ENCODE peak calls at places on chromosomes 7 and 10, in nine cellular contexts. One of them, this sample, is unnamed.

GRCh38 chr7:110480964-110481363 is 610.0 kb upstream of the LRRN3 start:
- DNase-seq in NCI-H524 treated with DMSO at 0.1 percent for 48 hours: no peak
- DNase-seq in pulmonary artery endothelial cell: no peak
- DNase-seq in ecto neural progenitor cell: no peak
- DNase-seq in heart left ventricle: no peak
- DNase-seq in NCI-H510A treated with DMSO at 0.1 percent for 48 hours: no peak
- DNase-seq in hepatocyte: no peak
- DNase-seq in thoracic aorta: no peak
- DNase-seq in omental fat pad: no peak
- DNase-seq in this sample: no peak

GRCh38 chr10:111370101-111370500 is 293.3 kb downstream of the ADRA2A start:
- DNase-seq in NCI-H524 treated with DMSO at 0.1 percent for 48 hours: no peak
- DNase-seq in pulmonary artery endothelial cell: no peak
- DNase-seq in ecto neural progenitor cell: no peak
- DNase-seq in heart left ventricle: no peak
- DNase-seq in NCI-H510A treated with DMSO at 0.1 percent for 48 hours: no peak
- DNase-seq in hepatocyte: no peak
- DNase-seq in thoracic aorta: no peak
- DNase-seq in omental fat pad: no peak
- DNase-seq in this sample: no peak

GRCh38 chr10:3668961-3669330 is 116.1 kb downstream of the KLF6 start:
- DNase-seq in NCI-H524 treated with DMSO at 0.1 percent for 48 hours: no peak
- DNase-seq in pulmonary artery endothelial cell: no peak
- DNase-seq in ecto neural progenitor cell: no peak
- DNase-seq in heart left ventricle: no peak
- DNase-seq in NCI-H510A treated with DMSO at 0.1 percent for 48 hours: no peak
- DNase-seq in hepatocyte: no peak
- DNase-seq in thoracic aorta: no peak
- DNase-seq in omental fat pad: no peak
- DNase-seq in this sample: no peak

GRCh38 chr7:66013938-66014337 is 31.9 kb upstream of the GUSB start:
- DNase-seq in NCI-H524 treated with DMSO at 0.1 percent for 48 hours: no peak
- DNase-seq in pulmonary artery endothelial cell: peak
- DNase-seq in ecto neural progenitor cell: peak
- DNase-seq in heart left ventricle: no peak
- DNase-seq in NCI-H510A treated with DMSO at 0.1 percent for 48 hours: no peak
- DNase-seq in hepatocyte: peak
- DNase-seq in thoracic aorta: no peak
- DNase-seq in omental fat pad: no peak
- DNase-seq in this sample: no peak

GRCh38 chr7:37920619-37921339 is at the start of gene EPDR1:
- DNase-seq in NCI-H524 treated with DMSO at 0.1 percent for 48 hours: peak
- DNase-seq in pulmonary artery endothelial cell: no peak
- DNase-seq in ecto neural progenitor cell: peak
- DNase-seq in heart left ventricle: peak
- DNase-seq in NCI-H510A treated with DMSO at 0.1 percent for 48 hours: peak
- DNase-seq in hepatocyte: peak
- DNase-seq in thoracic aorta: no peak
- DNase-seq in omental fat pad: no peak
- DNase-seq in this sample: peak

GRCh38 chr7:134804351-134804750 is 24.9 kb downstream of the CALD1 start:
- DNase-seq in NCI-H524 treated with DMSO at 0.1 percent for 48 hours: no peak
- DNase-seq in pulmonary artery endothelial cell: peak
- DNase-seq in ecto neural progenitor cell: no peak
- DNase-seq in heart left ventricle: no peak
- DNase-seq in NCI-H510A treated with DMSO at 0.1 percent for 48 hours: no peak
- DNase-seq in hepatocyte: no peak
- DNase-seq in thoracic aorta: no peak
- DNase-seq in omental fat pad: no peak
- DNase-seq in this sample: no peak

GRCh38 chr7:83976302-83976701 is 218.3 kb downstream of the SEMA3A start:
- DNase-seq in NCI-H524 treated with DMSO at 0.1 percent for 48 hours: no peak
- DNase-seq in pulmonary artery endothelial cell: no peak
- DNase-seq in ecto neural progenitor cell: no peak
- DNase-seq in heart left ventricle: no peak
- DNase-seq in NCI-H510A treated with DMSO at 0.1 percent for 48 hours: peak
- DNase-seq in hepatocyte: peak
- DNase-seq in thoracic aorta: no peak
- DNase-seq in omental fat pad: no peak
- DNase-seq in this sample: no peak

GRCh38 chr10:14450041-14450491 is 119.3 kb upstream of the FRMD4A start:
- DNase-seq in NCI-H524 treated with DMSO at 0.1 percent for 48 hours: no peak
- DNase-seq in pulmonary artery endothelial cell: no peak
- DNase-seq in ecto neural progenitor cell: no peak
- DNase-seq in heart left ventricle: peak
- DNase-seq in NCI-H510A treated with DMSO at 0.1 percent for 48 hours: no peak
- DNase-seq in hepatocyte: peak
- DNase-seq in thoracic aorta: no peak
- DNase-seq in omental fat pad: no peak
- DNase-seq in this sample: no peak

GRCh38 chr7:560966-561630 is 41.5 kb upstream of the PDGFA start:
- DNase-seq in NCI-H524 treated with DMSO at 0.1 percent for 48 hours: no peak
- DNase-seq in pulmonary artery endothelial cell: no peak
- DNase-seq in ecto neural progenitor cell: no peak
- DNase-seq in heart left ventricle: no peak
- DNase-seq in NCI-H510A treated with DMSO at 0.1 percent for 48 hours: no peak
- DNase-seq in hepatocyte: no peak
- DNase-seq in thoracic aorta: no peak
- DNase-seq in omental fat pad: no peak
- DNase-seq in this sample: no peak

GRCh38 chr10:80289451-80290287 is at the start of gene MAT1A:
- DNase-seq in NCI-H524 treated with DMSO at 0.1 percent for 48 hours: no peak
- DNase-seq in pulmonary artery endothelial cell: no peak
- DNase-seq in ecto neural progenitor cell: no peak
- DNase-seq in heart left ventricle: no peak
- DNase-seq in NCI-H510A treated with DMSO at 0.1 percent for 48 hours: peak
- DNase-seq in hepatocyte: peak
- DNase-seq in thoracic aorta: no peak
- DNase-seq in omental fat pad: no peak
- DNase-seq in this sample: peak

GRCh38 chr10:71970869-71971268 is 6.7 kb downstream of the CHST3 start:
- DNase-seq in NCI-H524 treated with DMSO at 0.1 percent for 48 hours: no peak
- DNase-seq in pulmonary artery endothelial cell: no peak
- DNase-seq in ecto neural progenitor cell: no peak
- DNase-seq in heart left ventricle: no peak
- DNase-seq in NCI-H510A treated with DMSO at 0.1 percent for 48 hours: no peak
- DNase-seq in hepatocyte: no peak
- DNase-seq in thoracic aorta: no peak
- DNase-seq in omental fat pad: no peak
- DNase-seq in this sample: no peak

GRCh38 chr10:110686037-110686436 is 41.9 kb downstream of the RBM20 start:
- DNase-seq in NCI-H524 treated with DMSO at 0.1 percent for 48 hours: no peak
- DNase-seq in pulmonary artery endothelial cell: no peak
- DNase-seq in ecto neural progenitor cell: no peak
- DNase-seq in heart left ventricle: no peak
- DNase-seq in NCI-H510A treated with DMSO at 0.1 percent for 48 hours: no peak
- DNase-seq in hepatocyte: no peak
- DNase-seq in thoracic aorta: no peak
- DNase-seq in omental fat pad: no peak
- DNase-seq in this sample: no peak

GRCh38 chr10:19654576-19654975 is 161.7 kb upstream of the PLXDC2 start:
- DNase-seq in NCI-H524 treated with DMSO at 0.1 percent for 48 hours: no peak
- DNase-seq in pulmonary artery endothelial cell: no peak
- DNase-seq in ecto neural progenitor cell: no peak
- DNase-seq in heart left ventricle: no peak
- DNase-seq in NCI-H510A treated with DMSO at 0.1 percent for 48 hours: no peak
- DNase-seq in hepatocyte: peak
- DNase-seq in thoracic aorta: no peak
- DNase-seq in omental fat pad: no peak
- DNase-seq in this sample: no peak

GRCh38 chr10:48788551-48788950 is 103.9 kb downstream of the WDFY4 start:
- DNase-seq in NCI-H524 treated with DMSO at 0.1 percent for 48 hours: no peak
- DNase-seq in pulmonary artery endothelial cell: no peak
- DNase-seq in ecto neural progenitor cell: no peak
- DNase-seq in heart left ventricle: no peak
- DNase-seq in NCI-H510A treated with DMSO at 0.1 percent for 48 hours: no peak
- DNase-seq in hepatocyte: no peak
- DNase-seq in thoracic aorta: no peak
- DNase-seq in omental fat pad: no peak
- DNase-seq in this sample: no peak

GRCh38 chr7:85733163-85733915 is 546.5 kb upstream of the SEMA3D start:
- DNase-seq in NCI-H524 treated with DMSO at 0.1 percent for 48 hours: no peak
- DNase-seq in pulmonary artery endothelial cell: no peak
- DNase-seq in ecto neural progenitor cell: no peak
- DNase-seq in heart left ventricle: no peak
- DNase-seq in NCI-H510A treated with DMSO at 0.1 percent for 48 hours: no peak
- DNase-seq in hepatocyte: no peak
- DNase-seq in thoracic aorta: no peak
- DNase-seq in omental fat pad: no peak
- DNase-seq in this sample: no peak

GRCh38 chr7:39832519-39833085 is 117.5 kb upstream of the CDK13 start:
- DNase-seq in NCI-H524 treated with DMSO at 0.1 percent for 48 hours: no peak
- DNase-seq in pulmonary artery endothelial cell: no peak
- DNase-seq in ecto neural progenitor cell: no peak
- DNase-seq in heart left ventricle: no peak
- DNase-seq in NCI-H510A treated with DMSO at 0.1 percent for 48 hours: no peak
- DNase-seq in hepatocyte: no peak
- DNase-seq in thoracic aorta: no peak
- DNase-seq in omental fat pad: no peak
- DNase-seq in this sample: no peak

GRCh38 chr10:124222298-124223000 is 129.1 kb upstream of the CHST15 start:
- DNase-seq in NCI-H524 treated with DMSO at 0.1 percent for 48 hours: no peak
- DNase-seq in pulmonary artery endothelial cell: no peak
- DNase-seq in ecto neural progenitor cell: no peak
- DNase-seq in heart left ventricle: no peak
- DNase-seq in NCI-H510A treated with DMSO at 0.1 percent for 48 hours: no peak
- DNase-seq in hepatocyte: no peak
- DNase-seq in thoracic aorta: no peak
- DNase-seq in omental fat pad: no peak
- DNase-seq in this sample: no peak

GRCh38 chr10:89115876-89116627 is 91.1 kb downstream of the CH25H start:
- DNase-seq in NCI-H524 treated with DMSO at 0.1 percent for 48 hours: no peak
- DNase-seq in pulmonary artery endothelial cell: peak
- DNase-seq in ecto neural progenitor cell: no peak
- DNase-seq in heart left ventricle: no peak
- DNase-seq in NCI-H510A treated with DMSO at 0.1 percent for 48 hours: no peak
- DNase-seq in hepatocyte: no peak
- DNase-seq in thoracic aorta: no peak
- DNase-seq in omental fat pad: no peak
- DNase-seq in this sample: no peak

GRCh38 chr7:46972205-46972604 is 609.7 kb downstream of the TNS3 start:
- DNase-seq in NCI-H524 treated with DMSO at 0.1 percent for 48 hours: no peak
- DNase-seq in pulmonary artery endothelial cell: no peak
- DNase-seq in ecto neural progenitor cell: no peak
- DNase-seq in heart left ventricle: no peak
- DNase-seq in NCI-H510A treated with DMSO at 0.1 percent for 48 hours: no peak
- DNase-seq in hepatocyte: no peak
- DNase-seq in thoracic aorta: no peak
- DNase-seq in omental fat pad: no peak
- DNase-seq in this sample: no peak

GRCh38 chr10:60480865-60481563 is 91.3 kb upstream of the ANK3 start:
- DNase-seq in NCI-H524 treated with DMSO at 0.1 percent for 48 hours: no peak
- DNase-seq in pulmonary artery endothelial cell: peak
- DNase-seq in ecto neural progenitor cell: no peak
- DNase-seq in heart left ventricle: no peak
- DNase-seq in NCI-H510A treated with DMSO at 0.1 percent for 48 hours: no peak
- DNase-seq in hepatocyte: peak
- DNase-seq in thoracic aorta: peak
- DNase-seq in omental fat pad: no peak
- DNase-seq in this sample: no peak

GRCh38 chr10:30324448-30325110 is 24.5 kb downstream of the MTPAP start:
- DNase-seq in NCI-H524 treated with DMSO at 0.1 percent for 48 hours: no peak
- DNase-seq in pulmonary artery endothelial cell: no peak
- DNase-seq in ecto neural progenitor cell: no peak
- DNase-seq in heart left ventricle: no peak
- DNase-seq in NCI-H510A treated with DMSO at 0.1 percent for 48 hours: no peak
- DNase-seq in hepatocyte: no peak
- DNase-seq in thoracic aorta: no peak
- DNase-seq in omental fat pad: no peak
- DNase-seq in this sample: no peak

GRCh38 chr10:69259547-69260243 is 18.6 kb upstream of the HK1 start:
- DNase-seq in NCI-H524 treated with DMSO at 0.1 percent for 48 hours: no peak
- DNase-seq in pulmonary artery endothelial cell: no peak
- DNase-seq in ecto neural progenitor cell: no peak
- DNase-seq in heart left ventricle: no peak
- DNase-seq in NCI-H510A treated with DMSO at 0.1 percent for 48 hours: no peak
- DNase-seq in hepatocyte: no peak
- DNase-seq in thoracic aorta: no peak
- DNase-seq in omental fat pad: no peak
- DNase-seq in this sample: no peak

GRCh38 chr7:107579881-107580715 is at the start of gene BCAP29:
- DNase-seq in NCI-H524 treated with DMSO at 0.1 percent for 48 hours: no peak
- DNase-seq in pulmonary artery endothelial cell: no peak
- DNase-seq in ecto neural progenitor cell: peak
- DNase-seq in heart left ventricle: peak
- DNase-seq in NCI-H510A treated with DMSO at 0.1 percent for 48 hours: peak
- DNase-seq in hepatocyte: peak
- DNase-seq in thoracic aorta: no peak
- DNase-seq in omental fat pad: peak
- DNase-seq in this sample: peak

GRCh38 chr7:135335628-135336139 is 102.0 kb downstream of the STRA8 start:
- DNase-seq in NCI-H524 treated with DMSO at 0.1 percent for 48 hours: peak
- DNase-seq in pulmonary artery endothelial cell: peak
- DNase-seq in ecto neural progenitor cell: peak
- DNase-seq in heart left ventricle: no peak
- DNase-seq in NCI-H510A treated with DMSO at 0.1 percent for 48 hours: peak
- DNase-seq in hepatocyte: peak
- DNase-seq in thoracic aorta: no peak
- DNase-seq in omental fat pad: no peak
- DNase-seq in this sample: peak

GRCh38 chr7:140656548-140657515 is 15.9 kb upstream of the ADCK2 start:
- DNase-seq in NCI-H524 treated with DMSO at 0.1 percent for 48 hours: no peak
- DNase-seq in pulmonary artery endothelial cell: no peak
- DNase-seq in ecto neural progenitor cell: no peak
- DNase-seq in heart left ventricle: no peak
- DNase-seq in NCI-H510A treated with DMSO at 0.1 percent for 48 hours: peak
- DNase-seq in hepatocyte: peak
- DNase-seq in thoracic aorta: no peak
- DNase-seq in omental fat pad: no peak
- DNase-seq in this sample: peak

GRCh38 chr7:140676303-140676702 is 3.6 kb downstream of the ADCK2 start:
- DNase-seq in NCI-H524 treated with DMSO at 0.1 percent for 48 hours: no peak
- DNase-seq in pulmonary artery endothelial cell: no peak
- DNase-seq in ecto neural progenitor cell: no peak
- DNase-seq in heart left ventricle: no peak
- DNase-seq in NCI-H510A treated with DMSO at 0.1 percent for 48 hours: no peak
- DNase-seq in hepatocyte: no peak
- DNase-seq in thoracic aorta: no peak
- DNase-seq in omental fat pad: no peak
- DNase-seq in this sample: no peak

GRCh38 chr10:132663666-132664365 is 122.1 kb downstream of the NKX6-2 start:
- DNase-seq in NCI-H524 treated with DMSO at 0.1 percent for 48 hours: no peak
- DNase-seq in pulmonary artery endothelial cell: no peak
- DNase-seq in ecto neural progenitor cell: no peak
- DNase-seq in heart left ventricle: no peak
- DNase-seq in NCI-H510A treated with DMSO at 0.1 percent for 48 hours: no peak
- DNase-seq in hepatocyte: no peak
- DNase-seq in thoracic aorta: no peak
- DNase-seq in omental fat pad: no peak
- DNase-seq in this sample: no peak

GRCh38 chr7:101580596-101580995 is 48.5 kb downstream of the MYL10 start:
- DNase-seq in NCI-H524 treated with DMSO at 0.1 percent for 48 hours: no peak
- DNase-seq in pulmonary artery endothelial cell: no peak
- DNase-seq in ecto neural progenitor cell: peak
- DNase-seq in heart left ventricle: no peak
- DNase-seq in NCI-H510A treated with DMSO at 0.1 percent for 48 hours: no peak
- DNase-seq in hepatocyte: no peak
- DNase-seq in thoracic aorta: no peak
- DNase-seq in omental fat pad: no peak
- DNase-seq in this sample: no peak

GRCh38 chr10:127433951-127434350 is 115.2 kb upstream of the NPS start:
- DNase-seq in NCI-H524 treated with DMSO at 0.1 percent for 48 hours: no peak
- DNase-seq in pulmonary artery endothelial cell: no peak
- DNase-seq in ecto neural progenitor cell: no peak
- DNase-seq in heart left ventricle: no peak
- DNase-seq in NCI-H510A treated with DMSO at 0.1 percent for 48 hours: no peak
- DNase-seq in hepatocyte: no peak
- DNase-seq in thoracic aorta: no peak
- DNase-seq in omental fat pad: no peak
- DNase-seq in this sample: no peak

GRCh38 chr10:90319188-90319914 is 538.5 kb downstream of the HTR7 start:
- DNase-seq in NCI-H524 treated with DMSO at 0.1 percent for 48 hours: no peak
- DNase-seq in pulmonary artery endothelial cell: peak
- DNase-seq in ecto neural progenitor cell: no peak
- DNase-seq in heart left ventricle: no peak
- DNase-seq in NCI-H510A treated with DMSO at 0.1 percent for 48 hours: peak
- DNase-seq in hepatocyte: peak
- DNase-seq in thoracic aorta: no peak
- DNase-seq in omental fat pad: no peak
- DNase-seq in this sample: peak

GRCh38 chr7:18087031-18087686 is 59.5 kb upstream of the PRPS1L1 start:
- DNase-seq in NCI-H524 treated with DMSO at 0.1 percent for 48 hours: no peak
- DNase-seq in pulmonary artery endothelial cell: no peak
- DNase-seq in ecto neural progenitor cell: peak
- DNase-seq in heart left ventricle: peak
- DNase-seq in NCI-H510A treated with DMSO at 0.1 percent for 48 hours: peak
- DNase-seq in hepatocyte: peak
- DNase-seq in thoracic aorta: no peak
- DNase-seq in omental fat pad: no peak
- DNase-seq in this sample: no peak